ENCODE peak calls at places on chromosomes 12 and 14, in four cellular contexts. Q, J, S and D are unnamed samples.

GRCh38 chr12:105985383-105985782 is 153.4 kb downstream of the NUAK1 start:
- DNase-seq in S (no peak), Q (no peak), J (no peak), D (no peak)

GRCh38 chr12:132069336-132069985 is 74.7 kb downstream of the DDX51 start:
- DNase-seq in S (no peak), J (no peak), Q (no peak), D (no peak)

GRCh38 chr14:101328412-101329149 is 232.7 kb upstream of the DIO3 start:
- DNase-seq in Q (no peak), S (no peak), J (no peak), D (no peak)

GRCh38 chr14:87264386-87264785 is 728.6 kb downstream of the GALC start:
- DNase-seq in Q (no peak), J (no peak), S (no peak), D (no peak)

GRCh38 chr14:50545618-50546017 is 13.2 kb upstream of the MAP4K5 start:
- DNase-seq in J (no peak), Q (no peak), S (no peak), D (no peak)

GRCh38 chr12:53659609-53660008 is 16.3 kb downstream of the ATP5MC2 start:
- DNase-seq in S (no peak), Q (no peak), J (no peak), D (no peak)

GRCh38 chr12:58310828-58311273 is 369.5 kb downstream of the ATP23 start:
- DNase-seq in J (no peak), Q (no peak), S (no peak), D (no peak)

GRCh38 chr14:84442481-84442880 is 1087.5 kb upstream of the FLRT2 start:
- DNase-seq in Q (no peak), J (no peak), S (no peak), D (no peak)

GRCh38 chr12:53937596-53938275 is 895 bp upstream of the HOXC13 start:
- DNase-seq in S (no peak), J (no peak), Q (no peak), D (no peak)

GRCh38 chr12:16347391-16348298 is at the start of gene MGST1:
- DNase-seq in J (peak; percentile 88), Q (no peak), S (peak; percentile 80), D (no peak)

GRCh38 chr12:47088021-47088944 is 8.5 kb upstream of the AMIGO2 start:
- DNase-seq in Q (no peak), J (no peak), S (peak; percentile 84), D (no peak)

GRCh38 chr14:78254911-78255431 is 84.8 kb downstream of the NRXN3 start:
- DNase-seq in S (no peak), Q (no peak), J (no peak), D (no peak)

GRCh38 chr12:51976376-51977160 is 25.1 kb downstream of the ACVR1B start:
- DNase-seq in Q (no peak), S (no peak), J (no peak), D (no peak)

GRCh38 chr12:55060470-55060869 is 40.7 kb downstream of the NEUROD4 start:
- DNase-seq in S (no peak), Q (no peak), J (no peak), D (no peak)

DNA sequence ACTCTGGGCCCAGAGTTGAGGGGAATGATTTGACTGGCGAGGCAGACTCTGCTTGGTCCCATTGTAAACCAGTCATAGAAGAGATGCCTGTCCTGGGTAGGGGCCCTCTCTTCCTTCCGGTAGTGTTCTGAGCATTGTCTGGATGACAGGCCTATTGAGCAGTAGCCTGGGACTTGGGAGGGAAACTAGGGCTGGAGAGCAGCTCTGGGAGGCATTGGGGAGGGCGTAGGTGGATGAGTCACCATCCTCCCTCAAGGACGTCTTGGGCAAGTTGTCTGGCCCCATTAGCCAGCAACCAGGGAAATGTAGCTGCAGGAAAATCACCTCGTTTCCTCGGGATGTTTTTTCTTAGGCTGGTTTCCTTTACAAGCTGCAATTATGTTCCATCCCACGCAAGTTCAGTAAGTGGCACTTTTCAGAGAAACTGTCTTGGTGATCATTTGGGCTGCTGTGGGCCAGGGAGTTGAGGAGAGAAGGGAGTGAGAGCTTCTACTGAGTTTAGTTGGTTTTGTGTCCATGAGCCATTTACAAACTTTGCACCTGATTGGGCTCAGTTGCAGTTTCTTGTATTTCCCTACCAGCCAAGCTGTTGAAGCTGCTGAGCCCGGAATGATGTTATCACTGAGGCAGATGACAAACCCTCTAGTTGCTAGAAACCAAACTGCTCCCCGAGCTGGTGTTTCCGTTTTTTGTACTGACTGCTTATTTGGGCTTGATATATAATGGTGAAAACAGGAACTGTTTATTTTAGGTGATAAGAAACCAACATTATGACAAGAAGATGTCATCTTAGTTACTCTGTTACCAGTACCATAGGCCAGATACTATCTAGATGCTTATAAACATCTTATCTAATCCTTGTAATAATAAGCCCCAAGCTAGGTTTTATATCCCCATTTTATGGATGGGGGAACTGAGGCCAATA is 147.6 kb downstream of the CHST11 start:
- DNase-seq in Q (peak; percentile 77), S (peak; percentile 92), J (peak; percentile 88), D (no peak)
- H3K4me3 ChIP-seq in Q (no peak overlapping the region), S (no peak overlapping the region), J (no peak overlapping the region), D (no peak overlapping the region)

GRCh38 chr14:96114002-96114401 is 74.8 kb downstream of the C14orf132 start:
- DNase-seq in Q (no peak), S (no peak), J (no peak), D (no peak)
- H3K9me3 ChIP-seq in Q (no peaks in the 10 kb centered on the region), S (no peaks in the 10 kb centered on the region), J (no peaks in the 10 kb centered on the region), D (no peaks in the 10 kb centered on the region)

DNA sequence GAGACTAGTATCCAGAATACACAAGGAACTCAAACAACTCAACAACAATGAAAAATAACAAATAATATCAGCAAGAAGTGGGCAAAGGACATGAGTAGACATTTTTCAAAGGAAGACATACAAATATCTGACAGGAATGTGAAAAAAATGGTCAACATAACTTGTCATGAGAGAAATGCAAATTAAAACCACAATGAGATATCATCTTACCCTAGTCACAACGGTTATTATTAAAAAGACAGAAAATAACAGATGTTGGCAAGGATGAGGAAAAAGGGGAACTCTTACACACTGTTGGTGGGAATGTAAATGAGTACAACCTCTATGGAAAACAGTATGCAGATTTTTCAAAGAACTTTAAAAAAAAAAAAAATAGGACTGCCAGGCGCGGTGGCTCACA is 20.4 kb downstream of the VWF start:
- DNase-seq in S (no peak), J (no peak), Q (no peak), D (no peak)
- H3K27ac ChIP-seq in S (no peak overlapping the region), J (no peak overlapping the region), Q (no peak overlapping the region), D (no peak overlapping the region)

GRCh38 chr14:89428556-89429196 is 11.6 kb upstream of the FOXN3 start:
- DNase-seq in Q (peak; percentile 46), J (no peak), S (peak; percentile 64), D (no peak)

GRCh38 chr14:89429206-89430091 is 12.4 kb upstream of the FOXN3 start:
- DNase-seq in Q (no peak), S (peak; percentile 66), J (no peak), D (no peak)

GRCh38 chr14:89428163-89428523 is 11.1 kb upstream of the FOXN3 start:
- DNase-seq in J (no peak), S (no peak), Q (no peak), D (no peak)

GRCh38 chr14:89432226-89432625 is 15.2 kb upstream of the FOXN3 start:
- DNase-seq in Q (no peak), J (no peak), S (peak; percentile 28), D (no peak)

DNA sequence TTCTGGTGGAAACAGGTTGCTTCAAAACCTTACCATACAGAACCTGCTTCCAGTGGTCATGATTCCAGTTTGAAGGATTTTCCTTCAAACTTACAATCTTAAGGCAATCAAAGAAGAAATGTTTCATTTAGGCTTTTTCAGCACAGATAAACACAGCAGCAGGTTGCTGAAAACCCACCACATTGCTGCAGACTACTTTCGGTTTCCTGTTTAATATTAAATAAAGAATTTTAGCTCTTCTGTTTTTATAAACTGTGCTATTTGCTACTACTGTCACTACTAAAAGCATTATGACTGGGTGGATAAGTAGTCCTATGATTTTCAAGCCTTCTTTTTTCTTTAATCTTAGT is 13.2 kb upstream of the FOXN3 start:
- DNase-seq in J (no peak), Q (no peak), S (no peak), D (no peak)
- H3K4me3 ChIP-seq in J (peak overlapping the region; percentile 7), Q (peak overlapping the region; percentile 6), S (peak overlapping the region; percentile 37), D (peak overlapping the region; percentile 10)

GRCh38 chr14:21672116-21672515 is 1.5 kb downstream of the OR4E1 start:
- DNase-seq in Q (no peak), S (no peak), J (no peak), D (no peak)

GRCh38 chr14:21671371-21671770 is 2.2 kb downstream of the OR4E1 start:
- DNase-seq in J (no peak), Q (no peak), S (no peak), D (no peak)

GRCh38 chr14:21675566-21675965 is 1.9 kb upstream of the OR4E1 start:
- DNase-seq in J (no peak), S (no peak), Q (no peak), D (no peak)

GRCh38 chr14:21669284-21669683 is 4.3 kb downstream of the OR4E1 start:
- DNase-seq in S (no peak), J (no peak), Q (no peak), D (no peak)

DNA sequence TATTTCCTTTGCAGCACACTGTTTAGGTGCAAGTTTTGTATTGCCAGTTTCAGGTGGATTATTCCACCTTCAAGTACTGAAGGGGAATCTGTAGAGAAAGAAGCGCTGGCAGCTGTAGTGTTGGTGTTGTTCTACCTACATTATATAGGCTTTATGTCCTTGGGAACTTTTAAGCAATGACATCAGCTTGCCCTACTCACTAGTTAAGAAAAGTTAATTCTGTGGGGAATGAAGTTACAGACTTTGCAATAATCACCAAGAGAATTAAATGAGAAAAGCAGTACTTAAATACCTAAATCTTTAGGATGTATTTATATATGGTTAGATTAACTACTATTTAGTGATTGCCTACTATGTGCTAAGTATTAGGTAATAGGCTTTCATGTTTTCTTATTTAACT is at the start of gene OR4E1:
- DNase-seq in J (no peak), Q (no peak), S (no peak), D (no peak)
- H3K9me3 ChIP-seq in J (no peaks in the 10 kb centered on the region), Q (no peaks in the 10 kb centered on the region), S (no peaks in the 10 kb centered on the region), D (no peaks in the 10 kb centered on the region)

DNA sequence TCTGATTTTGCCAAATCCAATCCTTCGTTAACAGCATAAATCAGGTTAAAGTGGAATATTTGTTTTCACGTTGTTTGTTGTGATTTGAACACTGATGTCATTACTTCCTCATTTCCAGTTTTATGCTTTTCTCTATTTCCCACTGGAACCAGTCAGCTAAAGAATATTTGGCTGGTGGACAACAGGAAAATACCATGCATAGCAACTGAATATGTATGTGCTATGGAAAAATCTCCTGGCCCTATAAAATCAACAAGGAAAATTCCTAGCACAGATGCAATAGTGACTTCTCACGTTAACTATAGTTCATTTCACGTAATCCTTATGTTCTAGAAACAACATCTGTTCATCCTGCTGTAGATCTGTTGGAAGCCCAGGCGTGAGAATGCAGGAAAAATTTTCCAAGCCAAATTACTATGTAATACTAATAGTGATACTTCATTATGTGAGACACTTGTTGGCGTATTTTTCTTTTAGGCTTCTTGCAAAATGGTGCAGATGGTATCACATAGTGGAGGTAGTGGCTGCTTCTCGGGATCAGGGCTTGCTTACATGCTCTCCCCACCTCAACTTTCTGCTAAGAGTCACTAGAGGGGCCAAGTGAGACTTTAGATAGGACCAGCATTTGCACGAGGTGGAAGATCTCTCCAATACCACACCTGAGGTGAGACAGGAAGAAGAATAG is 86.3 kb upstream of the USP44 start:
- DNase-seq in J (no peak), Q (no peak), S (no peak), D (no peak)
- H3K27ac ChIP-seq in J (no peak overlapping the region), Q (no peak overlapping the region), S (peak overlapping the region; percentile 15), D (no peak overlapping the region)